ENCODE peak calls at places on chromosome 15, in seven cellular contexts. R, P, I, V, D, X and O are unnamed samples.

GRCh38 chr15:85044251-85044853 is 62.7 kb downstream of the PDE8A start:
- DNase-seq in R (peak; percentile 22), P (peak; percentile 80), I (no peak), V (peak; percentile 81), D (peak; percentile 46), X (no peak), O (peak; percentile 80)

GRCh38 chr15:31328425-31328998 is 1.9 kb downstream of the KLF13 start:
- DNase-seq in R (peak; percentile 50), P (peak; percentile 49), I (no peak), V (no peak), D (no peak), X (no peak), O (peak; percentile 57)

GRCh38 chr15:78225783-78226541 is 8.4 kb downstream of the ACSBG1 start:
- DNase-seq in R (no peak), P (no peak), I (no peak), V (no peak), D (no peak), X (no peak), O (no peak)

GRCh38 chr15:78618490-78618934 is 2.3 kb downstream of the CHRNA3 start:
- DNase-seq in R (peak; percentile 71), P (peak; percentile 81), I (peak; percentile 88), V (peak; percentile 88), D (peak; percentile 87), X (peak; percentile 98), O (peak; percentile 91)

GRCh38 chr15:91611924-91612323 is 241.6 kb upstream of the SLCO3A1 start:
- DNase-seq in R (no peak), P (no peak), I (no peak), V (no peak), D (no peak), X (no peak), O (no peak)

GRCh38 chr15:36905908-36906307 is 194.4 kb downstream of the MEIS2 start:
- DNase-seq in R (no peak), P (peak; percentile 29), I (no peak), V (no peak), D (no peak), X (no peak), O (peak; percentile 67)

GRCh38 chr15:57651445-57651844 is 55.1 kb upstream of the POLR2M start:
- DNase-seq in R (no peak), P (no peak), I (no peak), V (no peak), D (no peak), X (no peak), O (no peak)

GRCh38 chr15:46080018-46080417 is 445.2 kb downstream of the SQOR start:
- DNase-seq in R (no peak), P (no peak), I (peak; percentile 39), V (peak; percentile 7), D (peak; percentile 31), X (no peak), O (no peak)

GRCh38 chr15:78077860-78078187 is 313 bp upstream of the TBC1D2B start:
- DNase-seq in R (no peak), P (no peak), I (no peak), V (no peak), D (no peak), X (no peak), O (no peak)

GRCh38 chr15:46077220-46077619 is 442.4 kb downstream of the SQOR start:
- DNase-seq in R (no peak), P (no peak), I (no peak), V (peak; percentile 46), D (no peak), X (no peak), O (no peak)

GRCh38 chr15:51203797-51204196 is 109.1 kb upstream of the TNFAIP8L3 start:
- DNase-seq in R (no peak), P (peak; percentile 74), I (no peak), V (no peak), D (no peak), X (no peak), O (no peak)

GRCh38 chr15:21261965-21262850 is 178.1 kb downstream of the POTEB3 start:
- DNase-seq in R (no peak), P (no peak), I (no peak), V (no peak), D (no peak), X (no peak), O (no peak)

GRCh38 chr15:49863431-49864205 is 242.8 kb downstream of the DTWD1 start:
- DNase-seq in R (peak; percentile 73), P (peak; percentile 91), I (no peak), V (no peak), D (no peak), X (no peak), O (peak; percentile 72)

GRCh38 chr15:48415036-48415886 is 84.0 kb downstream of the DUT start:
- DNase-seq in R (no peak), P (peak; percentile 53), I (no peak), V (no peak), D (no peak), X (no peak), O (no peak)

GRCh38 chr15:75696854-75697259 is 15.8 kb downstream of the CSPG4 start:
- DNase-seq in R (no peak), P (no peak), I (no peak), V (no peak), D (no peak), X (no peak), O (no peak)
- H2BK5ac ChIP-seq in R (no peak overlapping the region), P (no peak overlapping the region), I (no peak overlapping the region), V (no peak overlapping the region), D (no peak overlapping the region), X (peak overlapping the region; percentile 35), O (no peak overlapping the region)

GRCh38 chr15:41698779-41699178 is 38.6 kb downstream of the MGA start:
- DNase-seq in R (no peak), P (peak; percentile 70), I (no peak), V (no peak), D (no peak), X (no peak), O (no peak)
- H3K18ac ChIP-seq in R (no peak overlapping the region), P (no peak overlapping the region), I (no peak overlapping the region), V (no peak overlapping the region), D (no peak overlapping the region), X (no peak overlapping the region), O (no peak overlapping the region)

DNA sequence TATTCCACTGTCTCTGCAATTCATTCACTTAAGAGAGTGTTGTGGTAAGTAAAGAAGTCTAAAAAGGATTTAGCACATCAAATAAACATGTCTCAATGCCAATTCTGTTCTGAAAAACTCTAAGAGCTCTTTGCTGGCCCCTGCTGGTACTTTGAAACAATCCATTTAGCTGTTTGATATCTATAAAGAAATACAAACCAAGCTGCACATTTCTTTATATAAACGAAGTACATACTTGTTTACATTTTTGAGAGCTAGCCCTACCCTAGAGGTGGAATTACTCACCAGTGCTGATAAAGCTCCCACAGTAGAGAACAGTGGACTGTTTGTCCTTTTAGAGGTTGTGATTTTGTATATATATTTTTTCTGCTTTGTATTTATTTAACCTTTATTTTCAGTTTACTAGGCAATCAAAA is 75.5 kb downstream of the NEDD4 start:
- DNase-seq in R (peak; percentile 40), P (peak; percentile 96), I (no peak), V (peak; percentile 26), D (no peak), X (no peak), O (peak; percentile 96)
- H2BK5ac ChIP-seq in R (no peak overlapping the region), P (peak overlapping the region; percentile 80), I (no peak overlapping the region), V (no peak overlapping the region), D (no peak overlapping the region), X (no peak overlapping the region), O (no peak overlapping the region)

DNA sequence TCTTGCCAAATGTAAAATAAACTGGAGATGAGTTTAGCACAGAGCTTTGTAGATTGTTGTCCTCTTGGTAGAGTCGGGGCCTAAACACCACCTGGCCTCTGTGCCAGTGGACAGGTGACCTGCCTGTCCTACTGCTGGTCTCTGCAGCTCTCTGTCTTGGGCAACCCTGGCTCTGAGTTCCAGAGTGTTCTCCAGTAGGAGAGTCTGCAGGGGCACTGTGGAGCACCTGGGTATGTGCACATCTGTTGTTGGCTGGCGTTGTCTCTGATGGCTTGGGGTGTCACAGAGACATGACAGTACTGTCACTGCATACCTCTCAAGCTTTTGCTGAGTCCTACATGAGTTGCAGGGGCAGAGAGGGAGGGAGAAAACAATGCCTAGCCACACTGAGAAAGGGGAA is 112.6 kb downstream of the IGF1R start:
- DNase-seq in R (no peak), P (no peak), I (no peak), V (no peak), D (no peak), X (no peak), O (no peak)
- H3K18ac ChIP-seq in R (peak overlapping the region; percentile 5), P (no peak overlapping the region), I (no peak overlapping the region), V (no peak overlapping the region), D (no peak overlapping the region), X (peak overlapping the region; percentile 3), O (no peak overlapping the region)

GRCh38 chr15:80695911-80696651 is 971 bp downstream of the ABHD17C start:
- DNase-seq in R (no peak), P (no peak), I (no peak), V (peak; percentile 23), D (no peak), X (peak; percentile 52), O (peak; percentile 43)
- H2BK5ac ChIP-seq in R (peak overlapping the region; percentile 9), P (peak overlapping the region; percentile 74), I (peak overlapping the region; percentile 83), V (no peak overlapping the region), D (no peak overlapping the region), X (no peak overlapping the region), O (no peak overlapping the region)

GRCh38 chr15:94441782-94442181 is 210.4 kb downstream of the MCTP2 start:
- DNase-seq in R (no peak), P (no peak), I (no peak), V (no peak), D (no peak), X (no peak), O (peak; percentile 51)

GRCh38 chr15:94445529-94446160 is 214.3 kb downstream of the MCTP2 start:
- DNase-seq in R (no peak), P (no peak), I (no peak), V (no peak), D (no peak), X (no peak), O (peak; percentile 92)

GRCh38 chr15:94439158-94439557 is 207.8 kb downstream of the MCTP2 start:
- DNase-seq in R (no peak), P (no peak), I (no peak), V (no peak), D (no peak), X (no peak), O (no peak)

GRCh38 chr15:94446441-94446840 is 215.1 kb downstream of the MCTP2 start:
- DNase-seq in R (no peak), P (no peak), I (no peak), V (no peak), D (no peak), X (no peak), O (no peak)

GRCh38 chr15:94443156-94443555 is 211.8 kb downstream of the MCTP2 start:
- DNase-seq in R (no peak), P (no peak), I (no peak), V (no peak), D (no peak), X (no peak), O (no peak)
- H3K18ac ChIP-seq in R (no peak overlapping the region), P (no peak overlapping the region), I (no peak overlapping the region), V (no peak overlapping the region), D (no peak overlapping the region), X (no peak overlapping the region), O (peak overlapping the region; percentile 60)

DNA sequence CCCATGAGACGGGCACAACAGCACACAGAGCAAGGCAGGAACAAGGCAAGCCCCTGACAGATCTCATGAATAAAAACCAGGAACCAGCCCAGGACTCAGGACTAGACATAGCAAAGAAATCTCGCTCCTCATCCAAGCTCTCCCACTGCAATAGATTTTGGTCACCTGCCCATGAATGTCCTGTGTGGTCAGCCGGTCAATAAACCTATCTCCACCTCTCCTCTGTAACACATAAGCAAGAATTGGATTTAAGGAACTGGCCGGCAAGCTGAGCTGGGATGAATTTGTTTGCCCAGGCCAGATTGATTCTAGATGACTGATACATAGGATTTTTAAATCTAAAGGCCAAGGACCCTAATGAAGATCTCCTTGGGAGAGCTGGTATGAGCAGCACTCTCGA is 46.3 kb upstream of the SMAD3 start:
- DNase-seq in R (no peak), P (no peak), I (no peak), V (no peak), D (no peak), X (no peak), O (no peak)
- H2BK5ac ChIP-seq in R (no peak overlapping the region), P (no peak overlapping the region), I (no peak overlapping the region), V (no peak overlapping the region), D (no peak overlapping the region), X (peak overlapping the region; percentile 17), O (no peak overlapping the region)